ENCODE peak calls at places on chromosomes 5 and 9, in nine cellular contexts. C is H1, J is mammary epithelial cell, U is HepG2, B is PC-3, Q is GM23338, D is neural progenitor cell, G is fibroblast of lung, E is SK-N-SH. H is an unnamed sample. For H3K79me2, the result is how much of the 10 kb centered on the place peaks cover.

GRCh38 chr9:6584881-6585597 is 60.5 kb downstream of the GLDC start:
- DNase-seq in C (no peak), J (no peak), U (peak), B (peak), Q (peak), D (peak), G (peak), E (peak), H (peak)

GRCh38 chr5:6829150-6829784 is 116.0 kb downstream of the TENT4A start:
- DNase-seq in C (no peak), J (peak), U (no peak), B (no peak), Q (no peak), D (no peak), G (no peak), E (no peak), H (no peak)

GRCh38 chr5:1732955-1733354 is 66.7 kb downstream of the MRPL36 start:
- DNase-seq in C (no peak), J (no peak), U (no peak), B (no peak), Q (no peak), D (no peak), G (no peak), E (peak), H (no peak)

GRCh38 chr9:127904888-127905728 is 5.7 kb upstream of the ST6GALNAC6 start:
- DNase-seq in C (no peak), J (no peak), U (no peak), B (no peak), Q (no peak), D (no peak), G (no peak), E (no peak), H (peak)

GRCh38 chr9:12884736-12885395 is 110.0 kb downstream of the LURAP1L start:
- DNase-seq in C (no peak), J (peak), U (peak), B (peak), Q (peak), D (peak), G (peak), E (peak), H (no peak)

GRCh38 chr5:62692946-62693713 is 114.5 kb downstream of the LRRC70 start:
- DNase-seq in C (no peak), J (no peak), U (no peak), B (no peak), Q (no peak), D (no peak), G (no peak), E (no peak), H (no peak)

GRCh38 chr9:137454145-137454505 is 5.0 kb downstream of the NSMF start:
- DNase-seq in C (no peak), J (no peak), U (no peak), B (no peak), Q (peak), D (peak), G (no peak), E (peak), H (peak)

GRCh38 chr5:11619339-11620028 is 284.8 kb downstream of the CTNND2 start:
- DNase-seq in C (no peak), J (no peak), U (peak), B (peak), Q (peak), D (peak), G (peak), E (no peak), H (peak)

GRCh38 chr5:134873987-134874830 is at the start of gene TXNDC15:
- DNase-seq in C (peak), J (peak), U (peak), B (peak), Q (peak), D (peak), G (peak), E (peak), H (peak)

GRCh38 chr5:145984072-145984471 is 47.7 kb downstream of the SH3RF2 start:
- DNase-seq in C (no peak), J (no peak), U (no peak), B (peak), Q (no peak), D (no peak), G (no peak), E (no peak), H (no peak)

GRCh38 chr9:109794361-109795012 is 14.5 kb downstream of the PALM2AKAP2 start:
- DNase-seq in C (no peak), J (no peak), U (no peak), B (no peak), Q (no peak), D (peak), G (no peak), E (no peak), H (no peak)

GRCh38 chr5:128192368-128192767 is 108.8 kb downstream of the SLC12A2 start:
- DNase-seq in C (no peak), J (no peak), U (no peak), B (no peak), Q (no peak), D (no peak), G (no peak), E (no peak), H (no peak)

GRCh38 chr5:96114736-96115466 is 153.2 kb upstream of the ELL2 start:
- DNase-seq in C (no peak), J (peak), U (no peak), B (peak), Q (no peak), D (no peak), G (peak), E (no peak), H (no peak)

GRCh38 chr5:168528521-168529360 is at the start of gene FBLL1:
- DNase-seq in C (no peak), J (no peak), U (peak), B (no peak), Q (peak), D (peak), G (peak), E (peak), H (no peak)

GRCh38 chr5:103617090-103617489 is 54.5 kb upstream of the NUDT12 start:
- DNase-seq in C (no peak), J (no peak), U (no peak), B (no peak), Q (no peak), D (no peak), G (no peak), E (no peak), H (no peak)

GRCh38 chr9:113176748-113177147 is 25.9 kb downstream of the SLC31A2 start:
- DNase-seq in C (no peak), J (no peak), U (no peak), B (no peak), Q (no peak), D (no peak), G (no peak), E (no peak), H (no peak)

GRCh38 chr5:94245608-94246007 is 372.8 kb downstream of the KIAA0825 start:
- DNase-seq in C (no peak), J (peak), U (no peak), B (peak), Q (no peak), D (no peak), G (peak), E (no peak), H (no peak)

GRCh38 chr5:10669983-10670382 is 91.1 kb downstream of the DAP start:
- DNase-seq in C (no peak), J (no peak), U (no peak), B (no peak), Q (no peak), D (no peak), G (no peak), E (no peak), H (no peak)

GRCh38 chr9:109629615-109630014 is 131.5 kb upstream of the PTPN3 start:
- DNase-seq in C (no peak), J (no peak), U (no peak), B (no peak), Q (no peak), D (no peak), G (no peak), E (no peak), H (no peak)

GRCh38 chr9:124293712-124294504 is 36.2 kb downstream of the NEK6 start:
- DNase-seq in C (no peak), J (no peak), U (no peak), B (peak), Q (no peak), D (no peak), G (no peak), E (no peak), H (peak)

GRCh38 chr5:33816791-33817190 is 75.0 kb downstream of the ADAMTS12 start:
- DNase-seq in C (no peak), J (no peak), U (no peak), B (peak), Q (no peak), D (no peak), G (peak), E (no peak), H (no peak)

GRCh38 chr5:132094393-132095076 is 20.9 kb downstream of the CSF2 start:
- DNase-seq in C (no peak), J (peak), U (peak), B (peak), Q (no peak), D (no peak), G (peak), E (no peak), H (no peak)

GRCh38 chr9:69932901-69933300 is 110.7 kb upstream of the MAMDC2 start:
- DNase-seq in C (no peak), J (no peak), U (peak), B (peak), Q (peak), D (peak), G (no peak), E (no peak), H (peak)

GRCh38 chr5:146633273-146633672 is 117.3 kb upstream of the GPR151 start:
- DNase-seq in C (no peak), J (no peak), U (no peak), B (no peak), Q (no peak), D (no peak), G (no peak), E (no peak), H (no peak)

GRCh38 chr5:176809544-176810083 is 745 bp upstream of the UNC5A start:
- DNase-seq in C (no peak), J (peak), U (no peak), B (no peak), Q (peak), D (peak), G (no peak), E (no peak), H (no peak)

GRCh38 chr5:40614923-40615585 is 64.7 kb upstream of the PTGER4 start:
- DNase-seq in C (no peak), J (no peak), U (no peak), B (no peak), Q (no peak), D (no peak), G (no peak), E (no peak), H (no peak)
- H3K4me2 ChIP-seq in C (no peak), J (peak), U (no peak), B (peak), Q (no peak), D (no peak), G (no peak), E (no peak), H (no peak)

GRCh38 chr5:135883441-135883840 is 12.2 kb downstream of the IL9 start:
- DNase-seq in C (no peak), J (no peak), U (no peak), B (no peak), Q (peak), D (no peak), G (no peak), E (no peak), H (peak)
- TF ChIP-seq CTCF in C (peak), J (no peak), U (peak), B (peak), Q (peak), D (peak), G (no peak), E (peak), H (peak)

DNA sequence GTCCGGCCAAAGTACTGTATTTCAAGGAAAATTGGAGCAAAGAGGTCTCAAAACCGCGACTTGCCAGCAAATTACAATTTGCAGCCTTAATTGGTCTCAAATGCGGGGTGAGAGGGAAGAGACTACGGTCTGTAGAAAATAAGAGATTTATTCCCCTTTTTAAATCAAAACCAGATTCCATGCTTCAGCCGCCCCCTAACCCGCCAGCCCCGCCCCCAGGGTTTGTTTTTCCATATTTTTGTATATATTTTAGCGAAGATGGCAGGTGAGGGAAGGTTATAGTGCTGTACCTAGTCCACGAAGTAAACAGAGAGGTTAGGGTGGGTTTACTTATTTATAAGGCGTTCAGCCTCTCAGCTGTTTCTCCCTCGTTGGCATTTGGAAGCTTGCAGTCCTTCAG is 999 bp upstream of the SMARCA2 start:
- DNase-seq in C (no peak), J (no peak), U (no peak), B (no peak), Q (no peak), D (no peak), G (no peak), E (peak), H (peak)
- H3K79me2 ChIP-seq in C (under half), J (under half), U (under half), B (under half), Q (under half), D (under half), G (under half), E (under half), H (under half)

GRCh38 chr5:112141582-112141981 is 277.5 kb downstream of the EPB41L4A start:
- DNase-seq in C (no peak), J (no peak), U (no peak), B (no peak), Q (no peak), D (no peak), G (no peak), E (no peak), H (no peak)

GRCh38 chr5:112143684-112144083 is 275.4 kb downstream of the EPB41L4A start:
- DNase-seq in C (no peak), J (no peak), U (no peak), B (no peak), Q (no peak), D (no peak), G (peak), E (no peak), H (no peak)

GRCh38 chr5:112149727-112150126 is 269.4 kb downstream of the EPB41L4A start:
- DNase-seq in C (no peak), J (no peak), U (no peak), B (no peak), Q (no peak), D (no peak), G (no peak), E (no peak), H (no peak)

GRCh38 chr5:112142769-112143270 is 276.3 kb downstream of the EPB41L4A start:
- DNase-seq in C (no peak), J (peak), U (no peak), B (peak), Q (no peak), D (no peak), G (peak), E (no peak), H (no peak)

DNA sequence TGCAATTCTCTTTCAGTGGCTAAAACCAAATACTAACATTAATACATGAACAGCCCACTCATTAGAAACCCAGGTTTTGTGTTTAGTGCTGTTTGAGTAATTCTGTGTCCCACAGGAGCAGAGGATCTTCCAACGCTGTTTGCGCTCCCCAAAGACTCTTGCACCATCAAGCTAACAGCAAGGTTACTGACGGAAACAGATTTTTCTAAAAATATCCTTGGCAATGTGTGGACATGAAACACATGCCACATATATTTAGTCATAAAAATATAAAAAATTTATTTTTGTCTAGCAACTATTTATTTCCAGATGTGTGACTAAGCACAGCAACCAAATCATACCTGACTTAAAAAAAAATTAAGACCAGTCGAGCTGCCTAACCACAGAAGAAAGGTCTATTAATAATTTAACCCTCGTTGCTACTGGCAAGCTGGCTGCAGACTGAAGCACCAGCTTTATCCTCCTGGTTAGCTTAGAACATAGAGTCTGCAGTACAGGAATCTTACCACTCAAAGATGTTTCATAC is 272.7 kb downstream of the EPB41L4A start:
- DNase-seq in C (no peak), J (peak), U (no peak), B (peak), Q (no peak), D (no peak), G (peak), E (no peak), H (no peak)
- H3K4me2 ChIP-seq in C (no peak), J (peak), U (no peak), B (peak), Q (no peak), D (no peak), G (peak), E (peak), H (no peak)

DNA sequence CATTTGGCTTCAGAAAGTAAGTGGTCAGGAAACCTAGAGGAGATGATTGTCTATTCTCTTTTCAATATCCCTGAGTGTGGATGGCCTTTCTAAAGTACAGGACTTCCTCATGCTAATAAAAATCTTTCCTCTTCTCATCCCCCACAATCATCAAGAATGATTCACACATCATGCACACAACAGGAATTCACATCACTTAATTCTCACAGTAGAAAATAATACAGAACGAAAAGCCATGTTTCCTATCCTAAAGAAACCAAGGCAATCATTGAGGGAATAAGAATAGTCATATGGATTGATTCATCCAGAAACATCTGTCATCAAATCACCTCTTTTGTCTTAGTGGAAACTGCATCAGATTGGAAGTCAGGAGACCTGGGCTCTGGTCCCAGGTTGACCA is 203.1 kb upstream of the PIK3R1 start:
- DNase-seq in C (no peak), J (peak), U (no peak), B (no peak), Q (no peak), D (no peak), G (peak), E (no peak), H (no peak)
- TF ChIP-seq CTCF in C (no peak), J (no peak), U (no peak), B (no peak), Q (no peak), D (no peak), G (no peak), E (no peak), H (no peak)

GRCh38 chr9:121299125-121299466 is 31.1 kb downstream of the GSN start:
- DNase-seq in C (no peak), J (no peak), U (no peak), B (no peak), Q (peak), D (no peak), G (no peak), E (no peak), H (no peak)

GRCh38 chr9:121298016-121298538 is 30.1 kb downstream of the GSN start:
- DNase-seq in C (no peak), J (no peak), U (peak), B (no peak), Q (peak), D (peak), G (no peak), E (no peak), H (no peak)

GRCh38 chr9:121296213-121297127 is 28.5 kb downstream of the GSN start:
- DNase-seq in C (no peak), J (no peak), U (peak), B (no peak), Q (no peak), D (no peak), G (no peak), E (no peak), H (no peak)

GRCh38 chr9:121298689-121299112 is 30.7 kb downstream of the GSN start:
- DNase-seq in C (no peak), J (no peak), U (peak), B (no peak), Q (peak), D (peak), G (no peak), E (no peak), H (no peak)

GRCh38 chr9:121297414-121297813 is 29.5 kb downstream of the GSN start:
- DNase-seq in C (no peak), J (no peak), U (no peak), B (no peak), Q (no peak), D (no peak), G (no peak), E (no peak), H (no peak)
- H3K79me2 ChIP-seq in C (under half), J (under half), U (under half), B (under half), Q (under half), D (under half), G (under half), E (under half), H (under half)

GRCh38 chr9:132011309-132011708 is 68.4 kb downstream of the MED27 start:
- DNase-seq in C (no peak), J (no peak), U (no peak), B (no peak), Q (no peak), D (no peak), G (no peak), E (no peak), H (no peak)

GRCh38 chr9:132008184-132008781 is 71.4 kb downstream of the MED27 start:
- DNase-seq in C (no peak), J (peak), U (no peak), B (peak), Q (no peak), D (no peak), G (peak), E (no peak), H (no peak)

GRCh38 chr9:132006657-132007370 is 72.9 kb downstream of the MED27 start:
- DNase-seq in C (no peak), J (peak), U (no peak), B (no peak), Q (peak), D (no peak), G (peak), E (no peak), H (no peak)

GRCh38 chr9:132007371-132007701 is 72.3 kb downstream of the MED27 start:
- DNase-seq in C (no peak), J (no peak), U (no peak), B (no peak), Q (no peak), D (no peak), G (no peak), E (no peak), H (no peak)

GRCh38 chr9:132008871-132009812 is 70.5 kb downstream of the MED27 start:
- DNase-seq in C (no peak), J (peak), U (peak), B (peak), Q (no peak), D (no peak), G (peak), E (no peak), H (no peak)
- H3K4me2 ChIP-seq in C (no peak), J (peak), U (no peak), B (peak), Q (no peak), D (no peak), G (peak), E (peak), H (no peak)

GRCh38 chr5:80399553-80400239 is 8.2 kb upstream of the ZFYVE16 start:
- DNase-seq in C (no peak), J (peak), U (peak), B (peak), Q (no peak), D (no peak), G (peak), E (peak), H (peak)
- TF ChIP-seq CTCF in C (no peak), J (no peak), U (no peak), B (no peak), Q (no peak), D (peak), G (no peak), E (no peak), H (peak)

H was measured in OCI-LY7.